ENCODE peak calls at places on chromosomes 7 and 10, in five cellular contexts. V is GM12891, O is H1, L is GM12878, D is HepG2. J is an unnamed sample.

GRCh38 chr10:117544729-117545140 is 2.2 kb downstream of the EMX2 start:
- DNase-seq in V (no peak), O (no peak), L (no peak), D (no peak), J (no peak)

GRCh38 chr7:45893374-45893995 is 5.2 kb downstream of the IGFBP1 start:
- DNase-seq in V (no peak), O (no peak), L (no peak), D (no peak), J (no peak)

GRCh38 chr10:9091515-9092093 is 1037.1 kb downstream of the GATA3 start:
- DNase-seq in V (no peak), O (no peak), L (no peak), D (no peak), J (no peak)

GRCh38 chr10:131424053-131424452 is 112.5 kb upstream of the TCERG1L start:
- DNase-seq in V (no peak), O (no peak), L (no peak), D (no peak), J (no peak)

GRCh38 chr10:133334495-133335237 is 2.0 kb downstream of the CALY start:
- DNase-seq in V (no peak), O (no peak), L (no peak), D (no peak), J (no peak)

GRCh38 chr10:78656815-78657621 is 411.7 kb upstream of the ZMIZ1 start:
- DNase-seq in V (no peak), O (no peak), L (no peak), D (peak; percentile 90), J (no peak)

GRCh38 chr7:143299840-143300239 is 11.7 kb downstream of the CASP2 start:
- DNase-seq in V (no peak), O (no peak), L (no peak), D (peak; percentile 36), J (no peak)

GRCh38 chr7:66047426-66047825 is 28.2 kb upstream of the ASL start:
- DNase-seq in V (no peak), O (no peak), L (no peak), D (no peak), J (no peak)

GRCh38 chr10:91034494-91035157 is 113.7 kb upstream of the ANKRD1 start:
- DNase-seq in V (no peak), O (no peak), L (no peak), D (peak; percentile 9), J (no peak)

GRCh38 chr7:37541810-37542443 is 93.3 kb upstream of the ELMO1 start:
- DNase-seq in V (peak; percentile 6), O (no peak), L (peak; percentile 20), D (no peak), J (no peak)

GRCh38 chr7:107501593-107501992 is 31.7 kb downstream of the GPR22 start:
- DNase-seq in V (no peak), O (no peak), L (no peak), D (peak; percentile 36), J (no peak)

GRCh38 chr7:154882931-154883474 is 119.9 kb downstream of the PAXIP1 start:
- DNase-seq in V (no peak), O (no peak), L (no peak), D (no peak), J (no peak)

GRCh38 chr7:100478966-100479660 is at the start of gene TSC22D4:
- DNase-seq in V (peak; percentile 92), O (peak; percentile 90), L (peak; percentile 79), D (peak; percentile 73), J (peak; percentile 92)
- TF ChIP-seq POLR2A in V (peak; percentile 69), O (no peak), L (peak; percentile 87), D (peak; percentile 81), J (peak; percentile 82)

DNA sequence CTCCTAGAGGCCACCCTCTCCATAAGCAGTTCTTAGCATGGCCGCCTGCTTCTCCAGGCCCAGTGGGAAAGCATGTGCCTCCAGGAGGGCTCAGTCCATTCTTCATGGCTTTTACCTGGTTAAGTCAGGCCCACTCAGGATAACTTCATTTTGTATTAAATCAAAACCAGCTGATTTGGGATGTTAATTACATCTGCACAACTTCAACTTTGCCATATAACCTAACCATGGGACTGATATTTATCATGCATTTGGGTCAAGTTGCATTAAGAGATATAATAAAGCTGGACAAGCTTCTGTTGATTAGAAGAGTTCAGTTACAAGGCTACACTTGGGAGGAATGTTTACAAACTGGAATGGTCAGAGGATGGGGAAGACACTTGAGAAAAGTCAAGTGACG is 65.5 kb downstream of the EGFR start:
- DNase-seq in V (no peak), O (no peak), L (no peak), D (no peak), J (no peak)
- TF ChIP-seq POLR2AphosphoS5 in V (no peak), O (no peak), L (no peak), D (no peak), J (no peak)

DNA sequence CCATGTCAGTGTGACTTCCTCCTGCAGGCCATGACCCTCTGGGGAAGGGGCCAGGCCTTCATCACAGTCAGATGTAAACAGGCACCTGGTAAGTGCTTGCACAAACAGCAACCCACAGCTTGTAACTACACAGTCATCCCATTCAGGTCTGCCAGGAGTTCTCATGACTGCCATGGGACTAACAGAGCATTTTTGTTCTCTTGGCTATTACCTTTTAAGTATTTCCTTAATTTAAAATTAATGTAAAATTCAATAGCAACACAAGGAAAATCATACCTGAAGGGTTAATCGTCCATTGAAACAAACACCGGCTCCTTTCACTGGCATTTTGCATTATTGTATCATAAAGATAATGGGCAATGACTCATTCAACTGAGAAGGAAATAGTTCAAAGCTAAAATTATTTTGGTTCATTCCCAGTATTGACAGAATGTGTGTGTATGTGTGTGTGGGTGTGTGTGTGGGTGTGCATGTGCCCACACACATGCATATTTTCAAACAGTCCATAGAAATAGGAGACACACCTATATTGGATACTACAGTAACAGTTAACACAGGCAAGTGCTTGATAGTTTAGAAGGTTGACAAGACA is 307.9 kb downstream of the WDR11 start:
- DNase-seq in V (no peak), O (no peak), L (no peak), D (peak; percentile 6), J (no peak)
- TF ChIP-seq TAF1 in V (no peak), O (no peak), L (no peak), D (no peak), J (no peak)

GRCh38 chr7:120996983-120997334 is 8.4 kb downstream of the CPED1 start:
- DNase-seq in V (no peak), O (no peak), L (no peak), D (no peak), J (no peak)

GRCh38 chr7:120998525-120998924 is 10.0 kb downstream of the CPED1 start:
- DNase-seq in V (no peak), O (no peak), L (no peak), D (no peak), J (no peak)

GRCh38 chr7:120997902-120998301 is 9.4 kb downstream of the CPED1 start:
- DNase-seq in V (no peak), O (no peak), L (no peak), D (no peak), J (no peak)

GRCh38 chr7:121000091-121000983 is 11.8 kb downstream of the CPED1 start:
- DNase-seq in V (no peak), O (no peak), L (no peak), D (no peak), J (no peak)

DNA sequence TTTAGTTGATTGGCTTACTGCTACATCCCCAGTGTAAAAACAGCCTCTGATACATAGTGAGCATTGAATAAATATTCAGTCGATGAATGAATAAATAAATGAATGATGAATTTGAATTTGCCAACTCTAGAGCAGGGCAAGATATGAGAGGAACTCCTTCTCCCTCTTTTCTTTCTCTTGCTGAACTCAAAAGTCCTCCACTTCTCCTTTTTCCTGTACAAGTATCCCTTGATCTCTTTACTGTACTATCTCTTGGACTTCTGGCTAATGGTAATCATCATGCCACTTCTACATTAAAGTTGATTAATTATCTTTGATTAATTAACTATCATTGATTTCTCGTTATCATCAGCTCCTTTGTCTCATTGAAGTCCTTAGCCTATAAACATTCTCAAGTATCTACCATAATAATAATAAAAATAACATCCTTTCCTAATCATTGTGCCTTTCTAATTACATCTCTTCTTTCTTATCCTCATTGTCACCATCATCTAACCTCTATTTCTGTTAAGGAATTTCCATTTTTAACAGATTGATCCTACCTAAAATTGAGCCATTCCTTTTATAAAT is 10.6 kb downstream of the CPED1 start:
- DNase-seq in V (no peak), O (no peak), L (no peak), D (no peak), J (no peak)
- TF ChIP-seq POLR2A in V (no peak), O (no peak), L (no peak), D (no peak), J (no peak)

DNA sequence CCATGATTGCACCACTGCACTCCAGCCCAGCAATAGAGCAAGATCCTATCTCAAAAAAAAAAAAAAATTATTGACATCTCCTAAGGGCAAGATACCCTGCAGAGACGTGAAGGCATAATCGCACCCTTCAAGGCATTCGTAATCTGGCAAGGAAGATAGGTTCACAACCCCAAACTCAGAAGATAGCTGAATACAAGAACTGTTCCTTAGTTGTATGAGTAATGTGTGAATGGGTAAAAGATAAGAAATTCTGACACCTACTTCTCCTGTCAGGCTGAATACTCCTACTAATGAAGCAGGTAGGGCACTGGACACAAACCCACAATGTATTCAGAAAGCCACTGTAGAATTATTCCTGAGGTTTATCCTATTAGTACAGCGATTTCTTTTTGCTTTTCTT is 882.4 kb upstream of the AUTS2 start:
- DNase-seq in V (no peak), O (no peak), L (no peak), D (no peak), J (no peak)
- TF ChIP-seq POLR2AphosphoS5 in V (no peak), O (no peak), L (no peak), D (no peak), J (no peak)

DNA sequence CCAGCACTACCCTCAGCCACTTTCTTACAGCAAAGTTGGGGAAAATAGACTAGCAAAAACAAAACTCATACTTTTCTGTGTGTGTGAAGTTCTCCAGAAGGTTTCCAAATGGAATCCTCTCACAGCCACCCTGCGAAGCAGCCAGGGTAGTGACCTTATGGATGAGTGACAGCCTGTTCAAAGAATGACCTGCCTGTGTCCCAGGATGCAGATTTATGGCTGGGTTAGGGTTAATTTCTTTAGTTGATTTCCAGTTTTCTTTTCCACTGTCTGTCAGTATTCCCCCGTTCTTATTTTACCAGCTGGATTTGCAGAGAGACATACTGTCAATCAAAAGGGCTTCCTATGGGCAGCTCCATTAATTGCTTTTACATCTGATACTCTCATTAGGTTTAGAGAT is 2.4 kb upstream of the SEMA4G start:
- DNase-seq in V (no peak), O (no peak), L (no peak), D (no peak), J (no peak)
- TF ChIP-seq TAF1 in V (no peak), O (no peak), L (no peak), D (no peak), J (no peak)

GRCh38 chr10:115093286-115093775 is at the start of gene ATRNL1:
- DNase-seq in V (peak; percentile 45), O (no peak), L (no peak), D (no peak), J (peak; percentile 41)
- TF ChIP-seq POLR2A in V (no peak), O (peak; percentile 22), L (no peak), D (no peak), J (peak; percentile 67)

J was measured in GM12892.